ENCODE peak calls at places on chromosomes 13 and 19, in four cellular contexts. E, U, I and V are unnamed samples.

GRCh38 chr19:17755977-17756670 is 4.8 kb downstream of the FCHO1 start:
- DNase-seq in E (peak), U (no peak), I (peak), V (peak)

GRCh38 chr19:28556371-28556770 is 656.6 kb downstream of the UQCRFS1 start:
- DNase-seq in E (no peak), U (no peak), I (no peak), V (no peak)

GRCh38 chr19:9406798-9407352 is 28.5 kb downstream of the ZNF266 start:
- DNase-seq in E (no peak), U (peak), I (no peak), V (no peak)

GRCh38 chr13:57630661-57631606 is 610 bp upstream of the PCDH17 start:
- DNase-seq in E (no peak), U (peak), I (peak), V (peak)

GRCh38 chr19:47582320-47582909 is 9.5 kb upstream of the ZNF541 start:
- DNase-seq in E (no peak), U (no peak), I (peak), V (no peak)

GRCh38 chr13:95641961-95642621 is 2.4 kb downstream of the DZIP1 start:
- DNase-seq in E (peak), U (no peak), I (peak), V (no peak)

GRCh38 chr13:69604698-69605097 is 502.9 kb upstream of the ATXN8OS start:
- DNase-seq in E (no peak), U (no peak), I (no peak), V (no peak)

GRCh38 chr13:23945612-23946011 is 48.3 kb upstream of the C1QTNF9B start:
- DNase-seq in E (no peak), U (no peak), I (no peak), V (no peak)

GRCh38 chr19:31519216-31519615 is 170.0 kb upstream of the TSHZ3 start:
- DNase-seq in E (no peak), U (no peak), I (peak), V (no peak)

GRCh38 chr13:107845911-107846310 is 369.4 kb downstream of the LIG4 start:
- DNase-seq in E (no peak), U (no peak), I (no peak), V (no peak)

GRCh38 chr19:14985133-14985532 is 5.5 kb upstream of the SLC1A6 start:
- DNase-seq in E (no peak), U (no peak), I (no peak), V (no peak)

GRCh38 chr13:21526707-21527454 is 67.8 kb upstream of the ZDHHC20 start:
- DNase-seq in E (no peak), U (no peak), I (no peak), V (no peak)

GRCh38 chr13:113567681-113568080 is 16.9 kb upstream of the TFDP1 start:
- DNase-seq in E (no peak), U (no peak), I (no peak), V (no peak)

GRCh38 chr19:39360599-39360998 is 18.4 kb downstream of the SAMD4B start:
- DNase-seq in E (no peak), U (no peak), I (no peak), V (no peak)

GRCh38 chr13:72141845-72142470 is 275.0 kb upstream of the DACH1 start:
- DNase-seq in E (no peak), U (no peak), I (no peak), V (peak)

GRCh38 chr19:18160792-18161690 is 8.1 kb downstream of the PIK3R2 start:
- DNase-seq in E (peak), U (peak), I (no peak), V (peak)

GRCh38 chr13:44921931-44922758 is 67.1 kb downstream of the NUFIP1 start:
- DNase-seq in E (no peak), U (peak), I (peak), V (peak)

GRCh38 chr13:43725460-43725859 is 61.3 kb downstream of the ENOX1 start:
- DNase-seq in E (no peak), U (no peak), I (no peak), V (no peak)

GRCh38 chr13:46492946-46493345 is 60.0 kb upstream of the LRCH1 start:
- DNase-seq in E (peak), U (peak), I (peak), V (peak)

GRCh38 chr19:41225238-41226052 is 6.4 kb downstream of the AXL start:
- DNase-seq in E (no peak), U (peak), I (peak), V (peak)

GRCh38 chr13:77975358-77976042 is 56.9 kb upstream of the EDNRB start:
- DNase-seq in E (no peak), U (no peak), I (no peak), V (no peak)

GRCh38 chr13:21117104-21117809 is 55.9 kb upstream of the LATS2 start:
- DNase-seq in E (no peak), U (no peak), I (no peak), V (no peak)

GRCh38 chr13:27026396-27026795 is 145.2 kb downstream of the USP12 start:
- DNase-seq in E (no peak), U (no peak), I (no peak), V (no peak)

GRCh38 chr19:57689750-57690149 is 8.0 kb downstream of the ZNF551 start:
- DNase-seq in E (no peak), U (peak), I (no peak), V (peak)

GRCh38 chr19:55857974-55858373 is 21.6 kb downstream of the NLRP4 start:
- DNase-seq in E (no peak), U (no peak), I (no peak), V (no peak)

GRCh38 chr13:74214321-74214720 is 80.1 kb upstream of the KLF12 start:
- DNase-seq in E (no peak), U (no peak), I (no peak), V (no peak)

GRCh38 chr19:916645-917322 is 349 bp upstream of the KISS1R start:
- DNase-seq in E (no peak), U (no peak), I (no peak), V (no peak)

GRCh38 chr19:2282062-2282861 is at the start of gene PEAK3:
- DNase-seq in E (no peak), U (no peak), I (peak), V (no peak)

GRCh38 chr13:98447881-98448641 is 128.8 kb downstream of the STK24 start:
- DNase-seq in E (peak), U (peak), I (peak), V (peak)

GRCh38 chr19:12065100-12065538 is 588 bp downstream of the ZNF844 start:
- DNase-seq in E (no peak), U (peak), I (peak), V (no peak)

GRCh38 chr13:34064456-34065205 is 246.7 kb downstream of the RFC3 start:
- DNase-seq in E (no peak), U (no peak), I (no peak), V (peak)

GRCh38 chr19:5035817-5036732 is 67.2 kb downstream of the KDM4B start:
- DNase-seq in E (no peak), U (no peak), I (no peak), V (no peak)

GRCh38 chr13:113083402-113084061 is 22.1 kb upstream of the F7 start:
- DNase-seq in E (no peak), U (peak), I (no peak), V (peak)

GRCh38 chr13:40190656-40191100 is 475.8 kb downstream of the FOXO1 start:
- DNase-seq in E (peak), U (peak), I (peak), V (peak)

GRCh38 chr13:36105726-36106125 is 25.5 kb downstream of the DCLK1 start:
- DNase-seq in E (no peak), U (no peak), I (no peak), V (no peak)

GRCh38 chr13:38262211-38262610 is 87.4 kb upstream of the UFM1 start:
- DNase-seq in E (no peak), U (no peak), I (no peak), V (no peak)

GRCh38 chr19:16359964-16360363 is 35.3 kb downstream of the KLF2 start:
- DNase-seq in E (no peak), U (no peak), I (no peak), V (no peak)

GRCh38 chr13:40445557-40445990 is 220.9 kb downstream of the FOXO1 start:
- DNase-seq in E (no peak), U (peak), I (no peak), V (peak)

GRCh38 chr19:49924004-49924880 is 4.8 kb upstream of the ATF5 start:
- DNase-seq in E (no peak), U (no peak), I (no peak), V (no peak)

GRCh38 chr19:49925486-49925885 is 3.5 kb upstream of the ATF5 start:
- DNase-seq in E (no peak), U (no peak), I (no peak), V (no peak)

GRCh38 chr19:49923055-49924003 is 5.7 kb upstream of the ATF5 start:
- DNase-seq in E (no peak), U (no peak), I (no peak), V (no peak)

GRCh38 chr19:49920624-49921363 is 8.2 kb upstream of the ATF5 start:
- DNase-seq in E (no peak), U (no peak), I (no peak), V (no peak)

GRCh38 chr19:49921871-49922755 is 6.9 kb upstream of the ATF5 start:
- DNase-seq in E (no peak), U (no peak), I (peak), V (peak)
- H3K27ac ChIP-seq in E (no peak), U (peak), I (no peak), V (no peak)

DNA sequence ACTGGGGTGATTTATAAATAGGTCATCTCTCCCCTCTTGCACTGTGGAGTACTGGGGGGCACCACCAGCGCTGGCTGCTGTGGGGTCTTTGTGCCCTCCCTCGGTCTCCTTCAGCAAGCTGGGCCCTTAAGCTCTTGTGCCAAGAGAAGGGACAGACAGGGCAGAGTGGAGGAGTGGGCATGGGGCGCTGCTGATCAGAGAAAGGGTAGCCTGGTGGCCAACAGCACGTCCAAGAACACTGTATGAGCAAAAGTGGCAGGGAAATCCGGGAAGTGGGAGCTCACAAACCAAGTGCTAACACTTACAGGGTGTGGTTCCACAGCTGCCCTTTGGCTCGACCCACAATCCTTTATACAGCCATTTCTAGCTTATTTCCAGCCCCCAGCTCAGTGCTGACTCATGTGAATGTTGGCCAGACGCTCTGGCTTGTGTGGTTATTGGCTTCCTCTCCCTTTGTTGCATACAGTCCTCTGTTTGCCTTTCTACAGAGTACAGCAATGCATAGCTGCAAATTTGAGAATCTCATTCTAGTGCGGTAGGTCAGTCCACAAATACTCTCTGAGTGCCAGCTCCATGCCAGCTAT is 298.8 kb downstream of the SHISA2 start:
- DNase-seq in E (no peak), U (peak), I (peak), V (peak)
- H3K27ac ChIP-seq in E (no peak), U (peak), I (peak), V (peak)

GRCh38 chr19:48630289-48631036 is 6.7 kb downstream of the DBP start:
- DNase-seq in E (no peak), U (no peak), I (peak), V (no peak)

GRCh38 chr19:48629297-48629598 is 7.9 kb downstream of the DBP start:
- DNase-seq in E (no peak), U (no peak), I (no peak), V (no peak)

GRCh38 chr19:48628486-48629296 is 8.5 kb downstream of the DBP start:
- DNase-seq in E (no peak), U (no peak), I (no peak), V (no peak)

GRCh38 chr19:48631254-48631653 is 5.9 kb downstream of the DBP start:
- DNase-seq in E (no peak), U (no peak), I (no peak), V (no peak)

DNA sequence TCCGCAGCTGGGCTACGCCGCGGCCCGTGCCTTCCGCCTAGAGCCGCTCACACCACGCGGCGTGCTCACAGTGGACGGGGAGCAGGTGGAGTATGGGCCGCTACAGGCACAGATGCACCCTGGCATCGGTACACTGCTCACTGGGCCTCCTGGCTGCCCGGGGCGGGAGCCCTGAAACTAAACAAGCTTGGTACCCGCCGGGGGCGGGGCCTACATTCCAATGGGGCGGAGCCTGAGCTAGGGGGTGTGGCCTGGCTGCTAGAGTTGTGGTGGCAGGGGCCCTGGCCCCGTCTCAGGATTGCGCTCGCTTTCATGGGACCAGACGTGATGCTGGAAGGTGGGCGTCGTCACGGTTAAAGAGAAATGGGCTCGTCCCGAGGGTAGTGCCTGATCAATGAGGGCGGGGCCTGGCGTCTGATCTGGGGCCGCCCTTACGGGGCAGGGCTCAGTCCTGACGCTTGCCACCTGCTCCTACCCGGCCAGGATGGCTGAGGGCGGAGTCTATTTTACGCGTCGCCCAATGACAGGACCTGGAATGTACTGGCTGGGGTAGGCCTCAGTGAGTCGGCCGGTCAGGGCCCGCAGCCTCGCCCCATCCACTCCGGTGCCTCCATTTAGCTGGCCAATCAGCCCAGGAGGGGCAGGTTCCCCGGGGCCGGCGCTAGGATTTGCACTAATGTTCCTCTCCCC is 7.4 kb downstream of the DBP start:
- DNase-seq in E (peak), U (no peak), I (peak), V (no peak)
- H3K27ac ChIP-seq in E (peak), U (peak), I (no peak), V (no peak)

DNA sequence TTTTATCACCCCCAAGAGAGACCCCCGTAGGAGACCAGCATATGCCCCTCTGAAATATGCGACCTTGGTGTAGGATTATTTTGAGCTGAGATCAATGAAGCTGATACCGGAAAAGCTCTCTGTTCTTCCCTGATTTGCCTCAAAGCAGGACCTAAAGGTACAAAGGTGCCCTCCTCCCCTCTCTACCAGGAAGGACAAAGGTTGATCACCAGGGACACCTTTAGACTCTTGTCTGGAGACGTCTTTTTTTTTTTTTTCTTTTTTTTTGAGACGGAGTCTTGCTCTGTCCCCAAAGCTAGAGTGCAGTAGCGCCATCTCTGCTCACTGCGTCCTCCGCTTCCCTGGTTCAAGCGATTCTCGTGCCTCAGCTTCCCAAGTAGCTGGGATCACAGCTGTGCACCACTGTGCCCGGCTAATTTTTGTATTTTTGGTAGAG is 792 bp upstream of the PEX11G start:
- DNase-seq in E (no peak), U (no peak), I (no peak), V (no peak)
- H3K27ac ChIP-seq in E (no peak), U (peak), I (no peak), V (no peak)

DNA sequence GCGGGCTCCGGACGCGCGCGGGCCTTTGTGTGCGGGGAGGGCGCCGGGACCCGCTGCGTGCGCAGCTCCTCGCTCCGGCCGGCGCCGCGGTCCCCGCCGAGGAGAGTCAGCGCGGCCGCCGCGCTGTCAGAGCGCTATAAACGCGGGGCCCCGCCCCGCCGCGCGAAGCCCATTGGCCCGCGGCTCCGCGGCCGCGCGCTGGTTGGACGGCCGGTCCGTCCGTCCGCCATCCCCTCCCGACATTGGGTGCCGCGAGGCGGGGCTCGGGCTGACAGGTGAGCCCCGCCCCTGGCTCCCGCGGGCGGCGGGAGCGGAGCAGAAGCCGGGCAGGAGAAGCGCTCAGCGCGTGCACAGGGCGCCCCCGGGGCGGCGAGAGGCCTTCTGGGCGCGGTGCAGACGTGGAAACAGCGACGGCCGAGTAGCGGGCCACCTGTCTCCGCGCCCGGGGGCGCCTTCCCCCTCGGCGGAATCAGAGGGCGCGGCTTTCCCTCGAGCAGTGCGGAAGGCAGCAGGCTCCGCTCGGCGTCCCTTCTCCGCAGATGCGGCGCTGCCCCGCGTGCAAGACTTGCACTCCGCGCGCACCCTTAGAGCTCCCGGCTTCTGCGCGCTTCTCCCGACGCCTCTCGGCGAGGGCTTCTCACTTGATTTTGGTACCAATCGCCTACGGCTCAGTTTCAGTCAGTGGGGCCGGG is at the start of gene EFNB2:
- DNase-seq in E (peak), U (peak), I (peak), V (peak)
- H3K27ac ChIP-seq in E (peak), U (peak), I (peak), V (no peak)